ENCODE peak calls at places on chromosome 1, in six cellular contexts. I is NCI-H2171, G is epithelial cell of esophagus, R is endodermal cell, A is AG10803, Z is thyroid gland. J is an unnamed sample.

GRCh38 chr1:167761400-167761799 is 39.6 kb downstream of the MPZL1 start:
- DNase-seq in R (no peak), A (no peak), Z (no peak), I (no peak), G (no peak), J (no peak)

GRCh38 chr1:57424231-57425027 is 569 bp upstream of the DAB1 start:
- DNase-seq in A (peak; percentile 42), G (peak; percentile 40), I (peak; percentile 44), Z (no peak), R (peak; percentile 95), J (peak; percentile 41)

GRCh38 chr1:156808186-156809030 is 8.2 kb downstream of the SH2D2A start:
- DNase-seq in G (no peak), Z (no peak), I (no peak), A (no peak), R (no peak), J (no peak)

GRCh38 chr1:245873883-245874671 is 633.0 kb downstream of the SMYD3 start:
- DNase-seq in I (no peak), R (no peak), G (peak; percentile 24), Z (no peak), A (peak; percentile 35), J (no peak)

GRCh38 chr1:39418223-39418622 is 73.2 kb upstream of the BMP8A start:
- DNase-seq in Z (no peak), A (peak; percentile 44), R (no peak), I (no peak), G (no peak), J (no peak)

GRCh38 chr1:10283318-10283984 is 73.1 kb downstream of the KIF1B start:
- DNase-seq in A (no peak), I (no peak), R (no peak), G (no peak), Z (no peak), J (no peak)

GRCh38 chr1:109821221-109821669 is 57.5 kb upstream of the EPS8L3 start:
- DNase-seq in Z (no peak), G (peak; percentile 93), A (peak; percentile 99), R (peak; percentile 40), I (no peak), J (no peak)

GRCh38 chr1:209737118-209737505 is 18.7 kb upstream of the TRAF3IP3 start:
- DNase-seq in A (no peak), I (no peak), R (no peak), G (no peak), Z (no peak), J (no peak)

GRCh38 chr1:109790735-109791494 is 27.2 kb upstream of the EPS8L3 start:
- DNase-seq in R (peak; percentile 89), G (no peak), Z (no peak), A (peak; percentile 47), I (no peak), J (no peak)

GRCh38 chr1:201053155-201053860 is 29.8 kb upstream of the KIF21B start:
- DNase-seq in R (peak; percentile 76), Z (no peak), I (no peak), G (no peak), A (no peak), J (no peak)

GRCh38 chr1:20846461-20847374 is 59.6 kb upstream of the HP1BP3 start:
- DNase-seq in G (no peak), Z (no peak), R (no peak), A (no peak), I (no peak), J (no peak)

GRCh38 chr1:3672971-3673361 is 20.6 kb downstream of the TP73 start:
- DNase-seq in A (no peak), G (no peak), R (no peak), Z (no peak), I (no peak), J (no peak)

GRCh38 chr1:247332215-247332900 is 691 bp upstream of the ZNF496 start:
- DNase-seq in I (peak; percentile 52), Z (peak; percentile 55), A (peak; percentile 41), G (peak; percentile 45), R (peak; percentile 67), J (peak; percentile 24)

GRCh38 chr1:183934284-183934683 is 103.2 kb downstream of the COLGALT2 start:
- DNase-seq in Z (no peak), G (no peak), I (no peak), R (no peak), A (no peak), J (no peak)

GRCh38 chr1:180080439-180080838 is 74.2 kb upstream of the QSOX1 start:
- DNase-seq in A (no peak), G (peak; percentile 75), I (no peak), Z (no peak), R (no peak), J (no peak)

GRCh38 chr1:92085727-92086126 is 5.6 kb downstream of the BTBD8 start:
- DNase-seq in Z (no peak), R (no peak), G (no peak), A (no peak), I (no peak), J (no peak)

GRCh38 chr1:27598902-27599528 is 4.9 kb downstream of the AHDC1 start:
- DNase-seq in A (peak; percentile 53), Z (peak; percentile 84), G (peak; percentile 47), I (peak; percentile 79), R (peak; percentile 75), J (no peak)

GRCh38 chr1:31591425-31592093 is 15.2 kb downstream of the TINAGL1 start:
- DNase-seq in R (peak; percentile 48), G (peak; percentile 86), A (peak; percentile 65), Z (no peak), I (peak; percentile 22), J (no peak)

J was measured in DMS 273 treated with DMSO at 0.1 percent for 48 hours.